ENCODE peak calls at places on chromosomes 3 and 15, in seven cellular contexts. One of them, this sample, is unnamed.

GRCh38 chr3:189848636-189849035 is 217.4 kb downstream of the TP63 start:
- DNase-seq in A549: no peak
- DNase-seq in uterus: no peak
- DNase-seq in AG04450: no peak
- DNase-seq in IMR-90: no peak
- DNase-seq in Peyer's patch: no peak
- DNase-seq in effector memory CD4-positive, alpha-beta T cell: no peak
- DNase-seq in this sample: no peak

GRCh38 chr3:55742027-55742710 is 255.1 kb upstream of the WNT5A start:
- DNase-seq in A549: no peak
- DNase-seq in uterus: no peak
- DNase-seq in AG04450: no peak
- DNase-seq in IMR-90: peak
- DNase-seq in Peyer's patch: no peak
- DNase-seq in effector memory CD4-positive, alpha-beta T cell: no peak
- DNase-seq in this sample: no peak

GRCh38 chr3:38548154-38548931 is 52.2 kb downstream of the EXOG start:
- DNase-seq in A549: no peak
- DNase-seq in uterus: no peak
- DNase-seq in AG04450: no peak
- DNase-seq in IMR-90: no peak
- DNase-seq in Peyer's patch: no peak
- DNase-seq in effector memory CD4-positive, alpha-beta T cell: no peak
- DNase-seq in this sample: no peak

GRCh38 chr3:43768594-43768993 is 77.9 kb downstream of the ABHD5 start:
- DNase-seq in A549: no peak
- DNase-seq in uterus: no peak
- DNase-seq in AG04450: no peak
- DNase-seq in IMR-90: peak
- DNase-seq in Peyer's patch: no peak
- DNase-seq in effector memory CD4-positive, alpha-beta T cell: no peak
- DNase-seq in this sample: no peak

GRCh38 chr3:113533534-113533892 is 1.2 kb downstream of the SIDT1 start:
- DNase-seq in A549: no peak
- DNase-seq in uterus: no peak
- DNase-seq in AG04450: no peak
- DNase-seq in IMR-90: no peak
- DNase-seq in Peyer's patch: no peak
- DNase-seq in effector memory CD4-positive, alpha-beta T cell: no peak
- DNase-seq in this sample: no peak

GRCh38 chr3:135199137-135199536 is 404.1 kb downstream of the EPHB1 start:
- DNase-seq in A549: no peak
- DNase-seq in uterus: no peak
- DNase-seq in AG04450: no peak
- DNase-seq in IMR-90: no peak
- DNase-seq in Peyer's patch: no peak
- DNase-seq in effector memory CD4-positive, alpha-beta T cell: no peak
- DNase-seq in this sample: no peak

GRCh38 chr3:42667523-42668402 is 14.3 kb downstream of the ZBTB47 start:
- DNase-seq in A549: no peak
- DNase-seq in uterus: peak
- DNase-seq in AG04450: no peak
- DNase-seq in IMR-90: no peak
- DNase-seq in Peyer's patch: no peak
- DNase-seq in effector memory CD4-positive, alpha-beta T cell: no peak
- DNase-seq in this sample: no peak

GRCh38 chr15:61034793-61035710 is 194.1 kb downstream of the RORA start:
- DNase-seq in A549: no peak
- DNase-seq in uterus: no peak
- DNase-seq in AG04450: no peak
- DNase-seq in IMR-90: peak
- DNase-seq in Peyer's patch: no peak
- DNase-seq in effector memory CD4-positive, alpha-beta T cell: no peak
- DNase-seq in this sample: no peak

GRCh38 chr3:42702066-42702951 is at the start of gene HHATL:
- DNase-seq in A549: no peak
- DNase-seq in uterus: no peak
- DNase-seq in AG04450: no peak
- DNase-seq in IMR-90: no peak
- DNase-seq in Peyer's patch: no peak
- DNase-seq in effector memory CD4-positive, alpha-beta T cell: no peak
- DNase-seq in this sample: no peak

GRCh38 chr3:112671930-112672715 is 31.2 kb upstream of the CCDC80 start:
- DNase-seq in A549: no peak
- DNase-seq in uterus: no peak
- DNase-seq in AG04450: peak
- DNase-seq in IMR-90: peak
- DNase-seq in Peyer's patch: no peak
- DNase-seq in effector memory CD4-positive, alpha-beta T cell: no peak
- DNase-seq in this sample: no peak

GRCh38 chr3:11060500-11061251 is 68.1 kb downstream of the SLC6A1 start:
- DNase-seq in A549: peak
- DNase-seq in uterus: peak
- DNase-seq in AG04450: peak
- DNase-seq in IMR-90: peak
- DNase-seq in Peyer's patch: peak
- DNase-seq in effector memory CD4-positive, alpha-beta T cell: no peak
- DNase-seq in this sample: peak

GRCh38 chr3:69012111-69012835 is 1.2 kb downstream of the EOGT start:
- DNase-seq in A549: no peak
- DNase-seq in uterus: peak
- DNase-seq in AG04450: no peak
- DNase-seq in IMR-90: peak
- DNase-seq in Peyer's patch: no peak
- DNase-seq in effector memory CD4-positive, alpha-beta T cell: no peak
- DNase-seq in this sample: no peak

GRCh38 chr3:66453525-66454463 is 47.0 kb downstream of the LRIG1 start:
- DNase-seq in A549: no peak
- DNase-seq in uterus: no peak
- DNase-seq in AG04450: no peak
- DNase-seq in IMR-90: no peak
- DNase-seq in Peyer's patch: no peak
- DNase-seq in effector memory CD4-positive, alpha-beta T cell: no peak
- DNase-seq in this sample: no peak

GRCh38 chr3:38088126-38088525 is 48.8 kb downstream of the ACAA1 start:
- DNase-seq in A549: no peak
- DNase-seq in uterus: no peak
- DNase-seq in AG04450: no peak
- DNase-seq in IMR-90: no peak
- DNase-seq in Peyer's patch: no peak
- DNase-seq in effector memory CD4-positive, alpha-beta T cell: no peak
- DNase-seq in this sample: no peak

GRCh38 chr3:128395500-128396125 is 71.1 kb downstream of the DNAJB8 start:
- DNase-seq in A549: no peak
- DNase-seq in uterus: peak
- DNase-seq in AG04450: no peak
- DNase-seq in IMR-90: peak
- DNase-seq in Peyer's patch: no peak
- DNase-seq in effector memory CD4-positive, alpha-beta T cell: no peak
- DNase-seq in this sample: no peak

GRCh38 chr15:77228831-77229230 is 157.9 kb upstream of the TSPAN3 start:
- DNase-seq in A549: no peak
- DNase-seq in uterus: no peak
- DNase-seq in AG04450: no peak
- DNase-seq in IMR-90: no peak
- DNase-seq in Peyer's patch: no peak
- DNase-seq in effector memory CD4-positive, alpha-beta T cell: no peak
- DNase-seq in this sample: no peak

GRCh38 chr15:58535894-58536293 is 104.1 kb downstream of the LIPC start:
- DNase-seq in A549: no peak
- DNase-seq in uterus: no peak
- DNase-seq in AG04450: no peak
- DNase-seq in IMR-90: no peak
- DNase-seq in Peyer's patch: no peak
- DNase-seq in effector memory CD4-positive, alpha-beta T cell: no peak
- DNase-seq in this sample: no peak

GRCh38 chr3:16067837-16068471 is 106.5 kb upstream of the GALNT15 start:
- DNase-seq in A549: no peak
- DNase-seq in uterus: no peak
- DNase-seq in AG04450: no peak
- DNase-seq in IMR-90: peak
- DNase-seq in Peyer's patch: no peak
- DNase-seq in effector memory CD4-positive, alpha-beta T cell: no peak
- DNase-seq in this sample: peak

GRCh38 chr15:80031841-80032240 is 27.6 kb upstream of the ZFAND6 start:
- DNase-seq in A549: no peak
- DNase-seq in uterus: no peak
- DNase-seq in AG04450: no peak
- DNase-seq in IMR-90: no peak
- DNase-seq in Peyer's patch: no peak
- DNase-seq in effector memory CD4-positive, alpha-beta T cell: no peak
- DNase-seq in this sample: no peak

GRCh38 chr15:30985081-30985531 is 6.3 kb downstream of the MTMR10 start:
- DNase-seq in A549: no peak
- DNase-seq in uterus: no peak
- DNase-seq in AG04450: no peak
- DNase-seq in IMR-90: peak
- DNase-seq in Peyer's patch: no peak
- DNase-seq in effector memory CD4-positive, alpha-beta T cell: no peak
- DNase-seq in this sample: no peak

DNA sequence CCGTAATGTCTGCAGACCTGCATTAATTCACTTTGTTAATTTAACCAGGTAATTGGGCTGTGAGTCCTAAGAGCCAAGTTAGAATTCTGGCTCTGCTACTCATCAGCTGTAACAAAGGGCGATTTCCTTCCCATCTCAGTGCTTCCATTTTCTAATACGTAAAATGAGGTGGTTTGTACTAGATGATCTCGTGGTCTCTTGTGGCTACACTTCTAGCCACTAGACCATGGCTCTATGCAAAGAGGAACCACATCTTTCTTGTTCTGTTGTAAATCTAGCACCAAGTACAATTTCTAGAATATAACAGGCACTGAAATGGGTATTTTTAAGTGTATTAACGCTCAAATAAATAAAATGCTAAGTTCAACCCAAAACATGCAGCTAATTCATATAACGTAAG is 174.4 kb upstream of the THBS1 start:
- DNase-seq in A549: no peak
- DNase-seq in uterus: no peak
- DNase-seq in AG04450: no peak
- DNase-seq in IMR-90: no peak
- DNase-seq in Peyer's patch: no peak
- DNase-seq in effector memory CD4-positive, alpha-beta T cell: no peak
- DNase-seq in this sample: no peak
- H3K27ac ChIP-seq in A549: no peak
- H3K27ac ChIP-seq in uterus: no peak
- H3K27ac ChIP-seq in AG04450: no peak
- H3K27ac ChIP-seq in IMR-90: no peak
- H3K27ac ChIP-seq in Peyer's patch: no peak
- H3K27ac ChIP-seq in effector memory CD4-positive, alpha-beta T cell: no peak
- H3K27ac ChIP-seq in this sample: no peak

GRCh38 chr3:147930417-147930816 is 521.3 kb downstream of the ZIC1 start:
- DNase-seq in A549: no peak
- DNase-seq in uterus: no peak
- DNase-seq in AG04450: no peak
- DNase-seq in IMR-90: peak
- DNase-seq in Peyer's patch: no peak
- DNase-seq in effector memory CD4-positive, alpha-beta T cell: no peak
- DNase-seq in this sample: no peak
- H3K27ac ChIP-seq in A549: no peak
- H3K27ac ChIP-seq in uterus: no peak
- H3K27ac ChIP-seq in AG04450: no peak
- H3K27ac ChIP-seq in IMR-90: no peak
- H3K27ac ChIP-seq in Peyer's patch: no peak
- H3K27ac ChIP-seq in effector memory CD4-positive, alpha-beta T cell: no peak
- H3K27ac ChIP-seq in this sample: no peak

DNA sequence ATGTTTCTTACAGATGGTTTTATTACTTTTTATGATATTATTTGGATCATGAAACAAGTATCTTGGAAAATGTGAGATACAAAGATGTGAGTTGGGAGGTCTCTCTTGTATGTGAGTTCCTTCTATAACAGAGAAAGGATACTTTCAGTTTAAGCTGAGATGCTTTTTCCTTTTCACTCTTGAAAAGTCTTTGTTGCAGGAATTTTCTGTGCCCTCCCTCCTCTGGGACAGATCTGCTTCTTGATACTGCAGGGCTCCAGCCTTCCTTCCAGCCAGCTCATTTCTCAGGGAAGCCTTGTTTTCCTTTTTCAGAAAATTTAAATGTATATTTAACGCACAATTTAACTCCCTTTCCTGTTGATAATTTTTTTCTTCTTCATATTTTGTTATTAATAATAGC is 105.4 kb downstream of the IGF1R start:
- DNase-seq in A549: no peak
- DNase-seq in uterus: no peak
- DNase-seq in AG04450: no peak
- DNase-seq in IMR-90: no peak
- DNase-seq in Peyer's patch: no peak
- DNase-seq in effector memory CD4-positive, alpha-beta T cell: no peak
- DNase-seq in this sample: no peak
- H3K27ac ChIP-seq in A549: peak
- H3K27ac ChIP-seq in uterus: peak
- H3K27ac ChIP-seq in AG04450: no peak
- H3K27ac ChIP-seq in IMR-90: no peak
- H3K27ac ChIP-seq in Peyer's patch: no peak
- H3K27ac ChIP-seq in effector memory CD4-positive, alpha-beta T cell: no peak
- H3K27ac ChIP-seq in this sample: peak

DNA sequence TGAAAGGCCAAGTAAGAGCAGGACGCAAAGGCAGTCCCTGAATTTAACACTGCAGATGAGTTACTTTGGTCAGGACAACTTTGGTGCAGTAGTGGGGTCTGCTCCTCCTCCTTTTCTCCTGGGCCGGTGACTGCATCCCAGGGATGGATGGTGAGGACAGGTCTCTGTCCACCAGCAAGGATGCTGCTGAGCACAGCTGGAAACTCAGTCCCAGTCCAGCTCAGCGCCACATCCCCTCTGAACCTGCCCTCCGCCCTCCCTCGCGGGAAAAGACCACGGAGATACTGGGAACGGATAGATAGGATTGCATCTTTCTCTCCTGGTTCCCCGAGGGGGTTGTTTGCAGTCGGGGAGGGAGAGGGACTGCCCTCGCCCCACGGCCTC is 13.8 kb downstream of the GRAMD2A start:
- DNase-seq in A549: no peak
- DNase-seq in uterus: no peak
- DNase-seq in AG04450: no peak
- DNase-seq in IMR-90: no peak
- DNase-seq in Peyer's patch: no peak
- DNase-seq in effector memory CD4-positive, alpha-beta T cell: no peak
- DNase-seq in this sample: no peak
- H3K27ac ChIP-seq in A549: peak
- H3K27ac ChIP-seq in uterus: no peak
- H3K27ac ChIP-seq in AG04450: no peak
- H3K27ac ChIP-seq in IMR-90: no peak
- H3K27ac ChIP-seq in Peyer's patch: no peak
- H3K27ac ChIP-seq in effector memory CD4-positive, alpha-beta T cell: no peak
- H3K27ac ChIP-seq in this sample: no peak

GRCh38 chr3:188620752-188621151 is 466.8 kb downstream of the LPP start:
- DNase-seq in A549: no peak
- DNase-seq in uterus: no peak
- DNase-seq in AG04450: no peak
- DNase-seq in IMR-90: no peak
- DNase-seq in Peyer's patch: no peak
- DNase-seq in effector memory CD4-positive, alpha-beta T cell: no peak
- DNase-seq in this sample: no peak
- H3K27ac ChIP-seq in A549: no peak
- H3K27ac ChIP-seq in uterus: no peak
- H3K27ac ChIP-seq in AG04450: no peak
- H3K27ac ChIP-seq in IMR-90: no peak
- H3K27ac ChIP-seq in Peyer's patch: no peak
- H3K27ac ChIP-seq in effector memory CD4-positive, alpha-beta T cell: no peak
- H3K27ac ChIP-seq in this sample: no peak

This sample was measured in keratinocyte.